ENCODE peak calls at places on chromosomes 2 and 18, in four cellular contexts. D, T, F and P are unnamed samples. For H3K27me3, the result is how much of the 10 kb centered on the place peaks cover.

GRCh38 chr2:196959291-196959690 is 32.8 kb upstream of the PGAP1 start:
- DNase-seq in D (no peak), T (no peak), F (no peak), P (no peak)

GRCh38 chr2:140506606-140507005 is 1624.2 kb downstream of the LRP1B start:
- DNase-seq in D (no peak), T (no peak), F (no peak), P (no peak)

GRCh38 chr2:210399440-210400041 is 77.0 kb downstream of the LANCL1 start:
- DNase-seq in D (no peak), T (no peak), F (no peak), P (no peak)

GRCh38 chr2:30336978-30337841 is 105.9 kb downstream of the LBH start:
- DNase-seq in D (no peak), T (peak), F (no peak), P (no peak)

GRCh38 chr2:122341007-122341406 is 585.6 kb downstream of the TSN start:
- DNase-seq in D (no peak), T (no peak), F (no peak), P (no peak)

GRCh38 chr2:163187119-163187518 is 348.6 kb upstream of the KCNH7 start:
- DNase-seq in D (no peak), T (no peak), F (no peak), P (no peak)

GRCh38 chr2:61151434-61151833 is 10.6 kb upstream of the C2orf74 start:
- DNase-seq in D (no peak), T (no peak), F (no peak), P (no peak)

GRCh38 chr2:150491943-150492342 is 4.5 kb upstream of the RND3 start:
- DNase-seq in D (no peak), T (no peak), F (no peak), P (no peak)

DNA sequence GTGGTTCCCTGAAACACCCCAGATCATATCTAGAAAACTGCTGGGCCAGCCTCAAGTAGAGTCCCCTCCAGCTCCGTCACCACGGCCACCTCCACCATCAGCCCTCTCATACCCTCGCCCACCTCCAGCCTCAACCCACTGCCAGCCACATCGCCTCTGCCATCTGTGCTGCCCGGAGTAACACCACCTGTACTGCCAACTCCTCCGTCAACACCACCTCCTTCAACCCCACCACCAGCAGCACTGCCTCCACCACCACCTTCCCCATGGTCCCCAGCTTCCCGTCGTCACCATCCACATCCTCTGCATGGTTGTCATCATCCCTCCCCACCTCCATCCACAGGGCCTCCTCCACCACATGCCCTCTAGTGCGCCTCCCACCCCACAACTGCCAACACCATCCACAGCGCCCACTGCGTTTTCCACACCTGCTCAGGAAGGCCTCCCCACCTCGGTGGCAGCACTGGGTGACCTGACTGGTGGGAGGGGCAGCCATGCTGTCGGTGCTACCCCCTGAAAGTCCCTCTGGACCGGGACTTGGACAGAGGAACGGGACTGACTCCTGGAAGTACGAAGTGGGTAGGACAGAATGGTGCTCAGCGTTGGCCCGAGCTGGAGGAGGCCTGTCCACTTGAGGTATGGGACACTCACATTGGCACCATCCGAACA is 1.6 kb downstream of the SNED1 start:
- DNase-seq in D (no peak), T (no peak), F (no peak), P (peak)
- H3K27me3 ChIP-seq in D (under half), T (under half), F (under half), P (under half)

GRCh38 chr2:64525323-64525625 is 1.1 kb downstream of the AFTPH start:
- DNase-seq in D (no peak), T (peak), F (no peak), P (no peak)
- H3K4me3 ChIP-seq in D (peak), T (peak), F (peak), P (peak)

DNA sequence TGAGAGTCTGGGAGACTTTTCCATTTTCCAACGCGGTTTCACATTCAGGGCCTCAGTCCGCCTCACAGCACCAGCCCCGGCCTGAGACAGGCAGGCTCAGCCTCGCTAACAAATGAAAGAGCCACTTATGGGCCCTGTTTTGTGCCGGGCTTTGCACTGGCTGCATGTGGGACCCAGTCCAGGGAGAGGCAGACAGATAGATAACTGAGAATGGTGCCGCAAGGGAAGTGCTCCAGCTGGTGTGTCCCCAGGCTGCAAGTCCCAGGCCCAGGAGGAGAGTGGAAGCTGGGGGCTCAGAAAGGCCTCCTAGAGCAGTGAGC is 26.2 kb downstream of the ADRA2B start:
- DNase-seq in D (no peak), T (no peak), F (no peak), P (no peak)
- H3K27me3 ChIP-seq in D (under half), T (under half), F (under half), P (under half)

GRCh38 chr18:5653802-5654201 is 110.0 kb upstream of the EPB41L3 start:
- DNase-seq in D (no peak), T (no peak), F (no peak), P (no peak)
- H3K4me3 ChIP-seq in D (no peak), T (no peak), F (no peak), P (no peak)

GRCh38 chr2:203972066-203972465 is 35.5 kb downstream of the ICOS start:
- DNase-seq in D (no peak), T (no peak), F (no peak), P (no peak)
- H3K27me3 ChIP-seq in D (under half), T (under half), F (under half), P (under half)

DNA sequence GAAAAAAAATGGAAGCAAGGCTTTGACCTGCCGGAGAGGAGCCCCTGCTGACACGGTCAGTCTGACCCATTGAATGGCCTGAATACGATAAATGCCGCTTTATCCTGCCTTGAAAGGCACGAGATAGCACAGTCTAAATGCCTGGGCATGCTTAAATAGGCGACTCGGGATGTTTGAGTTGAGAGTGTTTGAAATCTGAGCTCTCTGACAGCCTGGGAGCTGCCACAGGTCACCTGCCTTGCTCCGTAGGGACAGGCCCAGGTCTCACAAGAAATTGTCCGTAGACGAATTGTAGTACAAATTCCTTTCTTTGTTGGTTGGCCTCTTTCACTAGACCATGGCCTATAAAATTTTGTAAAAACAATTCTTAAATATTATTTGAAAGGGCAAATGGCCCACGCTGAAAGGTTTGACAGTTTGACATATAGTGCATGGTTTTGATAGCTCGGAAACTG is 72.8 kb downstream of the MEIS1 start:
- DNase-seq in D (no peak), T (no peak), F (no peak), P (no peak)
- H3K4me3 ChIP-seq in D (peak), T (no peak), F (peak), P (no peak)

GRCh38 chr2:2873450-2873811 is 504.2 kb downstream of the EIPR1 start:
- DNase-seq in D (no peak), T (no peak), F (no peak), P (no peak)
- H3K27me3 ChIP-seq in D (under half), T (under half), F (under half), P (under half)

GRCh38 chr2:6986251-6986893 is 69.2 kb downstream of the RNF144A start:
- DNase-seq in D (no peak), T (no peak), F (no peak), P (no peak)
- H3K4me3 ChIP-seq in D (no peak), T (no peak), F (no peak), P (no peak)